ENCODE peak calls at places on chromosomes 4 and X, in six cellular contexts. One of them, this sample, is unnamed.

GRCh38 chrX:125132274-125132673 is 187.4 kb upstream of the TEX13C start:
- DNase-seq in ELR: no peak
- DNase-seq in tibial artery: no peak
- DNase-seq in frontal cortex: no peak
- DNase-seq in activated CD4-positive, alpha-beta T cell treated with anti-CD3 and anti-CD28 coated beads for 24 hours: no peak
- DNase-seq in NCI-H2107: no peak
- DNase-seq in this sample: no peak

GRCh38 chr4:106019771-106020170 is 124.5 kb downstream of the NPNT start:
- DNase-seq in NCI-H2107: no peak
- DNase-seq in frontal cortex: no peak
- DNase-seq in activated CD4-positive, alpha-beta T cell treated with anti-CD3 and anti-CD28 coated beads for 24 hours: no peak
- DNase-seq in ELR: peak
- DNase-seq in tibial artery: no peak
- DNase-seq in this sample: no peak

GRCh38 chr4:86498560-86499166 is 95.5 kb upstream of the PTPN13 start:
- DNase-seq in frontal cortex: no peak
- DNase-seq in NCI-H2107: peak
- DNase-seq in activated CD4-positive, alpha-beta T cell treated with anti-CD3 and anti-CD28 coated beads for 24 hours: no peak
- DNase-seq in tibial artery: no peak
- DNase-seq in ELR: peak
- DNase-seq in this sample: no peak

GRCh38 chr4:114479595-114479994 is 119.0 kb upstream of the UGT8 start:
- DNase-seq in frontal cortex: no peak
- DNase-seq in tibial artery: no peak
- DNase-seq in ELR: no peak
- DNase-seq in NCI-H2107: no peak
- DNase-seq in activated CD4-positive, alpha-beta T cell treated with anti-CD3 and anti-CD28 coated beads for 24 hours: no peak
- DNase-seq in this sample: no peak

GRCh38 chr4:66307641-66308438 is 637.6 kb upstream of the EPHA5 start:
- DNase-seq in NCI-H2107: no peak
- DNase-seq in tibial artery: no peak
- DNase-seq in frontal cortex: no peak
- DNase-seq in activated CD4-positive, alpha-beta T cell treated with anti-CD3 and anti-CD28 coated beads for 24 hours: no peak
- DNase-seq in ELR: no peak
- DNase-seq in this sample: no peak

GRCh38 chrX:64204252-64204651 is 1.3 kb downstream of the AMER1 start:
- DNase-seq in ELR: peak
- DNase-seq in activated CD4-positive, alpha-beta T cell treated with anti-CD3 and anti-CD28 coated beads for 24 hours: no peak
- DNase-seq in tibial artery: peak
- DNase-seq in NCI-H2107: no peak
- DNase-seq in frontal cortex: peak
- DNase-seq in this sample: no peak

GRCh38 chr4:56959064-56959463 is 18.3 kb downstream of the NOA1 start:
- DNase-seq in NCI-H2107: no peak
- DNase-seq in tibial artery: no peak
- DNase-seq in ELR: no peak
- DNase-seq in frontal cortex: no peak
- DNase-seq in activated CD4-positive, alpha-beta T cell treated with anti-CD3 and anti-CD28 coated beads for 24 hours: no peak
- DNase-seq in this sample: no peak

GRCh38 chr4:82900016-82900334 is 560 bp upstream of the THAP9 start:
- DNase-seq in activated CD4-positive, alpha-beta T cell treated with anti-CD3 and anti-CD28 coated beads for 24 hours: no peak
- DNase-seq in frontal cortex: no peak
- DNase-seq in tibial artery: no peak
- DNase-seq in ELR: peak
- DNase-seq in NCI-H2107: no peak
- DNase-seq in this sample: no peak

GRCh38 chrX:111447298-111447697 is 35.3 kb upstream of the DCX start:
- DNase-seq in frontal cortex: no peak
- DNase-seq in activated CD4-positive, alpha-beta T cell treated with anti-CD3 and anti-CD28 coated beads for 24 hours: no peak
- DNase-seq in ELR: peak
- DNase-seq in tibial artery: no peak
- DNase-seq in NCI-H2107: no peak
- DNase-seq in this sample: peak

GRCh38 chrX:77442728-77443127 is 4.5 kb upstream of the FGF16 start:
- DNase-seq in activated CD4-positive, alpha-beta T cell treated with anti-CD3 and anti-CD28 coated beads for 24 hours: no peak
- DNase-seq in tibial artery: no peak
- DNase-seq in NCI-H2107: no peak
- DNase-seq in frontal cortex: no peak
- DNase-seq in ELR: peak
- DNase-seq in this sample: no peak

GRCh38 chr4:183099537-183100297 is 660 bp downstream of the WWC2 start:
- DNase-seq in activated CD4-positive, alpha-beta T cell treated with anti-CD3 and anti-CD28 coated beads for 24 hours: no peak
- DNase-seq in NCI-H2107: no peak
- DNase-seq in ELR: peak
- DNase-seq in frontal cortex: peak
- DNase-seq in tibial artery: peak
- DNase-seq in this sample: peak

GRCh38 chr4:186723207-186724047 is at the start of gene FAT1:
- DNase-seq in ELR: peak
- DNase-seq in frontal cortex: peak
- DNase-seq in activated CD4-positive, alpha-beta T cell treated with anti-CD3 and anti-CD28 coated beads for 24 hours: no peak
- DNase-seq in tibial artery: peak
- DNase-seq in NCI-H2107: peak
- DNase-seq in this sample: peak

GRCh38 chr4:154643493-154643892 is 31.0 kb upstream of the FGG start:
- DNase-seq in NCI-H2107: no peak
- DNase-seq in tibial artery: no peak
- DNase-seq in frontal cortex: no peak
- DNase-seq in activated CD4-positive, alpha-beta T cell treated with anti-CD3 and anti-CD28 coated beads for 24 hours: no peak
- DNase-seq in ELR: peak
- DNase-seq in this sample: no peak

GRCh38 chr4:108783666-108784463 is 21.0 kb upstream of the ETNPPL start:
- DNase-seq in frontal cortex: no peak
- DNase-seq in activated CD4-positive, alpha-beta T cell treated with anti-CD3 and anti-CD28 coated beads for 24 hours: no peak
- DNase-seq in ELR: peak
- DNase-seq in tibial artery: no peak
- DNase-seq in NCI-H2107: no peak
- DNase-seq in this sample: no peak

GRCh38 chr4:68748181-68748981 is 67.4 kb upstream of the UGT2B10 start:
- DNase-seq in NCI-H2107: no peak
- DNase-seq in tibial artery: no peak
- DNase-seq in activated CD4-positive, alpha-beta T cell treated with anti-CD3 and anti-CD28 coated beads for 24 hours: no peak
- DNase-seq in ELR: peak
- DNase-seq in frontal cortex: no peak
- DNase-seq in this sample: no peak

GRCh38 chr4:149823770-149824221 is 8.2 kb upstream of the IQCM start:
- DNase-seq in tibial artery: no peak
- DNase-seq in frontal cortex: no peak
- DNase-seq in ELR: peak
- DNase-seq in NCI-H2107: no peak
- DNase-seq in activated CD4-positive, alpha-beta T cell treated with anti-CD3 and anti-CD28 coated beads for 24 hours: no peak
- DNase-seq in this sample: no peak

GRCh38 chr4:2961411-2962098 is 1.7 kb downstream of the NOP14 start:
- DNase-seq in ELR: no peak
- DNase-seq in activated CD4-positive, alpha-beta T cell treated with anti-CD3 and anti-CD28 coated beads for 24 hours: no peak
- DNase-seq in frontal cortex: no peak
- DNase-seq in tibial artery: no peak
- DNase-seq in NCI-H2107: no peak
- DNase-seq in this sample: no peak

GRCh38 chr4:107616838-107617389 is 103.1 kb downstream of the PAPSS1 start:
- DNase-seq in ELR: no peak
- DNase-seq in activated CD4-positive, alpha-beta T cell treated with anti-CD3 and anti-CD28 coated beads for 24 hours: no peak
- DNase-seq in frontal cortex: no peak
- DNase-seq in tibial artery: no peak
- DNase-seq in NCI-H2107: no peak
- DNase-seq in this sample: no peak

GRCh38 chr4:182886768-182887167 is 30.4 kb downstream of the DCTD start:
- DNase-seq in activated CD4-positive, alpha-beta T cell treated with anti-CD3 and anti-CD28 coated beads for 24 hours: no peak
- DNase-seq in tibial artery: no peak
- DNase-seq in frontal cortex: no peak
- DNase-seq in ELR: no peak
- DNase-seq in NCI-H2107: no peak
- DNase-seq in this sample: no peak

GRCh38 chrX:9533611-9534010 is 68.8 kb downstream of the TBL1X start:
- DNase-seq in ELR: no peak
- DNase-seq in NCI-H2107: no peak
- DNase-seq in frontal cortex: no peak
- DNase-seq in tibial artery: no peak
- DNase-seq in activated CD4-positive, alpha-beta T cell treated with anti-CD3 and anti-CD28 coated beads for 24 hours: no peak
- DNase-seq in this sample: no peak

GRCh38 chr4:185283723-185284122 is 74.3 kb downstream of the SNX25 start:
- DNase-seq in ELR: peak
- DNase-seq in NCI-H2107: no peak
- DNase-seq in frontal cortex: no peak
- DNase-seq in tibial artery: no peak
- DNase-seq in activated CD4-positive, alpha-beta T cell treated with anti-CD3 and anti-CD28 coated beads for 24 hours: no peak
- DNase-seq in this sample: no peak

GRCh38 chrX:24405959-24406358 is 45.5 kb downstream of the SUPT20HL1 start:
- DNase-seq in frontal cortex: no peak
- DNase-seq in NCI-H2107: no peak
- DNase-seq in ELR: no peak
- DNase-seq in activated CD4-positive, alpha-beta T cell treated with anti-CD3 and anti-CD28 coated beads for 24 hours: no peak
- DNase-seq in tibial artery: no peak
- DNase-seq in this sample: no peak

This sample was measured in progenitor cell of endocrine pancreas.